ENCODE peak calls at places on chromosome 3, in seven cellular contexts. R is OCI-LY7, L is transverse colon, X is adrenal gland, P is GM23338, A is HFF-Myc, S is stomach. Q is an unnamed sample.

GRCh38 chr3:71831599-71831998 is 46.7 kb upstream of the PROK2 start:
- DNase-seq in R (no peak), L (no peak), X (no peak), P (no peak), A (no peak), S (no peak), Q (no peak)

GRCh38 chr3:153354641-153355040 is 192.6 kb downstream of the RAP2B start:
- DNase-seq in R (no peak), L (no peak), X (no peak), P (no peak), A (no peak), S (no peak), Q (no peak)

GRCh38 chr3:67386446-67386845 is 268.0 kb downstream of the SUCLG2 start:
- DNase-seq in R (no peak), L (no peak), X (no peak), P (no peak), A (no peak), S (no peak), Q (no peak)

GRCh38 chr3:150259526-150260145 is 148.5 kb upstream of the TSC22D2 start:
- DNase-seq in R (no peak), L (no peak), X (no peak), P (no peak), A (no peak), S (no peak), Q (no peak)

GRCh38 chr3:117719316-117719926 is 1009.8 kb downstream of the TUSC7 start:
- DNase-seq in R (peak; percentile 57), L (no peak), X (no peak), P (peak; percentile 63), A (no peak), S (no peak), Q (no peak)

GRCh38 chr3:12952322-12953200 is 111.2 kb upstream of the RPL32 start:
- DNase-seq in R (no peak), L (no peak), X (no peak), P (no peak), A (no peak), S (no peak), Q (no peak)

GRCh38 chr3:111782447-111782782 is 76.7 kb upstream of the PHLDB2 start:
- DNase-seq in R (no peak), L (no peak), X (no peak), P (no peak), A (no peak), S (no peak), Q (no peak)

GRCh38 chr3:43455233-43455632 is 166.6 kb downstream of the ANO10 start:
- DNase-seq in R (no peak), L (no peak), X (peak; percentile 85), P (no peak), A (no peak), S (no peak), Q (no peak)

GRCh38 chr3:152258448-152259302 is 10.1 kb upstream of the MBNL1 start:
- DNase-seq in R (no peak), L (peak; percentile 49), X (peak; percentile 78), P (no peak), A (peak; percentile 84), S (peak; percentile 35), Q (no peak)

GRCh38 chr3:71201939-71202338 is 381.6 kb downstream of the FOXP1 start:
- DNase-seq in R (no peak), L (peak; percentile 55), X (peak; percentile 59), P (peak; percentile 43), A (no peak), S (peak; percentile 69), Q (no peak)

GRCh38 chr3:50652709-50653108 is 22.0 kb upstream of the DOCK3 start:
- DNase-seq in R (peak; percentile 57), L (peak; percentile 34), X (no peak), P (peak; percentile 77), A (no peak), S (peak; percentile 48), Q (peak; percentile 64)

GRCh38 chr3:69014022-69014580 is 617 bp upstream of the EOGT start:
- DNase-seq in R (no peak), L (no peak), X (no peak), P (no peak), A (no peak), S (no peak), Q (no peak)

GRCh38 chr3:138180375-138181029 is 5.8 kb upstream of the DBR1 start:
- DNase-seq in R (peak; percentile 59), L (peak; percentile 26), X (peak; percentile 16), P (peak; percentile 53), A (no peak), S (no peak), Q (peak; percentile 38)

GRCh38 chr3:58260733-58261132 is 23.1 kb downstream of the ABHD6 start:
- DNase-seq in R (no peak), L (no peak), X (no peak), P (no peak), A (no peak), S (no peak), Q (no peak)

GRCh38 chr3:87260270-87260669 is 16.1 kb downstream of the POU1F1 start:
- DNase-seq in R (peak; percentile 51), L (peak; percentile 28), X (peak; percentile 29), P (peak; percentile 87), A (peak; percentile 38), S (peak; percentile 38), Q (peak; percentile 42)
- TF ChIP-seq CTCF in R (peak; percentile 85), L (peak; percentile 57), X (peak; percentile 65), P (peak; percentile 54), A (peak; percentile 62), S (peak; percentile 61), Q (peak; percentile 51)

DNA sequence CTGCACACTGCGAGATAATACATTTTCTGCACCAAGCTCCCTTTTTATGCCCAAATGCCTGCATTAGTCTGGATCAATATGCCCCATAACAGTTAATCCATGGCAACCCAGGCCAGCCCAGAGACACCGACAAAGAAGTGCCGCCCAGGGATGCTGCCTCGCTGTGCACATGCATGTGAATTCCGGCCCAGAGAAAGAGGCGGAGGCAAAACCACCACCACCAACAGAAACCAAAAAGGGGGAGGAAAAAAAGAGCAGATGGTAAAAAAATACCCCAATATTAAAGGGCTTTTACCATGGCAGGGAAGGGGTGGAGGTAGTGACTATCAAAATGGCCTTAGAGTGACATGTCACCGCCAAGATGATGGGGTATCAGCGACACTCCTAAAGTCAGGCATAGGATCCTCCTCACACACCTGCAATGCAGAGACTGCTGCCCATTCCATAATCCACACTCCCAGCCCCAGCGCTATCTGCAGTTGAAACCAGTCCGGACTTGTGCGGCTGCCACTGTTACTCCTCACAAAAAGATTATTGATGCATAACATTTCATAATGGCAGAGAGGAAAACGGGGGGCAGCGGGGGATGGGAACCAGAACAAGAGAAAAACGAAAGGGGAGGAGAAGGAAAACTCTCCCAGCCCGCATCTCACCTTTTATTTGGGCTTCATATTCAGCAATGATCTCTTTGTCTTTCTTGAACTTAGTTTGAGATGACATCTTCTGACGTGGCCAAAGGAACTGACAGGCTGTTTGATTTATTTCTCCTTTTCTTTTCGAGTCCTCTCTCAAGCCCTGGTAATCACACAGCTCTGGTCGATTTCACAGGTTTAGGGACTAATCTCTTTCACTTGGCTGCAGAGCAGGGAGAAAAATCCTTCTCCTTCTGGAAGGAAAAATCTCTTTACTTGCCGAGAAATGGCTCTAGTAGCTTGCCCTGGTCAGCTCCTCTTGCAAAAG is 934 bp downstream of the SRGAP3 start:
- DNase-seq in R (no peak), L (peak; percentile 17), X (peak; percentile 42), P (no peak), A (no peak), S (peak; percentile 32), Q (peak; percentile 34)
- H3K4me3 ChIP-seq in R (peak overlapping the region; percentile 58), L (peak overlapping the region; percentile 50), X (peak overlapping the region; percentile 69), P (peak overlapping the region; percentile 59), A (peak overlapping the region; percentile 38), S (peak overlapping the region; percentile 64), Q (peak overlapping the region; percentile 58)

GRCh38 chr3:168053115-168053514 is 42.6 kb downstream of the GOLIM4 start:
- DNase-seq in R (peak; percentile 10), L (no peak), X (no peak), P (no peak), A (no peak), S (no peak), Q (no peak)
- TF ChIP-seq CTCF in R (peak; percentile 67), L (no peak), X (peak; percentile 14), P (no peak), A (peak; percentile 11), S (no peak), Q (no peak)

GRCh38 chr3:9914559-9915251 is 2.2 kb upstream of the IL17RC start:
- DNase-seq in R (no peak), L (no peak), X (no peak), P (peak; percentile 81), A (no peak), S (no peak), Q (peak; percentile 79)
- H3K4me3 ChIP-seq in R (no peak overlapping the region), L (peak overlapping the region; percentile 53), X (peak overlapping the region; percentile 69), P (peak overlapping the region; percentile 72), A (peak overlapping the region; percentile 56), S (peak overlapping the region; percentile 68), Q (peak overlapping the region; percentile 63)

GRCh38 chr3:52892290-52892624 is 5.1 kb downstream of the STIMATE start:
- DNase-seq in R (no peak), L (no peak), X (no peak), P (peak; percentile 33), A (no peak), S (no peak), Q (no peak)

GRCh38 chr3:52891164-52891563 is 6.2 kb downstream of the STIMATE start:
- DNase-seq in R (no peak), L (no peak), X (no peak), P (no peak), A (no peak), S (no peak), Q (no peak)

GRCh38 chr3:52891615-52892081 is 5.7 kb downstream of the STIMATE start:
- DNase-seq in R (no peak), L (no peak), X (no peak), P (no peak), A (peak; percentile 83), S (no peak), Q (no peak)

GRCh38 chr3:52893723-52894122 is 3.6 kb downstream of the STIMATE start:
- DNase-seq in R (no peak), L (no peak), X (no peak), P (no peak), A (no peak), S (peak; percentile 71), Q (no peak)

DNA sequence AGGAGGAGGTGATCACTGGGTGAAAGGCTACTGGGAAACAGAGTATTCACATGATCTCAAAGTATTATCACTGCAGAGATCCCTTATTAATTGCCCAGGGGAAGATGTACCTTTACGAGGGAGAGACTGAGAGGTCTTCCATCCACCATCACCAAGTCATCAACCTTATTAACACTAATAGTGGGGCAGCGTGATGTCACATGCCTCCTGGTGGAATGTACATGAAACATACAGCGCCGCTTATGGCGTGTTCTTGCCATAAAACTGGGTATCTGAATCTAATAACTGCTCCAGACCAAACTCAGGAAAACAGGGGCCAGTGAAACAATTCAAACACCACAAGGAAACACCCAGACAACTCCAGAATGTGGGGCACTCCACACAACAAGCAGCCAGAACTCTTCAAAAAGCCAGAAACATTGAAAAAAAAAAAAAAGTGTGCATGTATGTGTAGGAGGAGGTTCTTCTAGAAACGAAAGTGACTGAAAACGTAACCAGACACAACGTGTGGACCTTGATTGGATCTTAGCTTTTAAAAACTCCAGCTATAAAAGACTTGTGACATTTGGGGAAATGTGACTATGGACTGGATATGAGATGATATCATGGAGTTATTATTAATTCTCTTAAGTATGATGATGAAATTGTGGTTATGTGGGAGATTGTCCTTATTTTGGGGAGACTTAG is 4.6 kb downstream of the STIMATE start:
- DNase-seq in R (no peak), L (no peak), X (no peak), P (no peak), A (no peak), S (no peak), Q (no peak)
- TF ChIP-seq CTCF in R (peak; percentile 47), L (no peak), X (no peak), P (no peak), A (no peak), S (no peak), Q (no peak)

GRCh38 chr3:53493997-53494791 is at the start of gene CACNA1D:
- DNase-seq in R (no peak), L (peak; percentile 82), X (peak; percentile 52), P (peak; percentile 97), A (no peak), S (peak; percentile 71), Q (peak; percentile 52)
- H3K4me3 ChIP-seq in R (no peak within 1 kb of the TSS), L (peak within 1 kb of the TSS; percentile 69), X (peak within 1 kb of the TSS; percentile 74), P (peak within 1 kb of the TSS; percentile 73), A (no peak within 1 kb of the TSS), S (peak within 1 kb of the TSS; percentile 73), Q (peak within 1 kb of the TSS; percentile 68)

Q was measured in WERI-Rb-1.